ENCODE peak calls at places on chromosomes 16 and 17, in nine cellular contexts. One of them, this sample, is unnamed.

GRCh38 chr16:85104821-85105391 is 7.4 kb downstream of the CIBAR2 start:
- DNase-seq in WERI-Rb-1: no peak
- DNase-seq in body of pancreas: no peak
- DNase-seq in left ventricle myocardium inferior: no peak
- DNase-seq in mucosa of descending colon: no peak
- DNase-seq in neuronal stem cell: no peak
- DNase-seq in GM23248: no peak
- DNase-seq in small intestine: peak
- DNase-seq in brain microvascular endothelial cell: no peak
- DNase-seq in this sample: no peak

GRCh38 chr16:80552277-80552676 is 11.5 kb downstream of the DYNLRB2 start:
- DNase-seq in WERI-Rb-1: no peak
- DNase-seq in body of pancreas: no peak
- DNase-seq in left ventricle myocardium inferior: no peak
- DNase-seq in mucosa of descending colon: no peak
- DNase-seq in neuronal stem cell: no peak
- DNase-seq in GM23248: no peak
- DNase-seq in small intestine: no peak
- DNase-seq in brain microvascular endothelial cell: no peak
- DNase-seq in this sample: no peak

GRCh38 chr16:53775821-53776431 is 72.0 kb downstream of the FTO start:
- DNase-seq in WERI-Rb-1: no peak
- DNase-seq in body of pancreas: peak
- DNase-seq in left ventricle myocardium inferior: peak
- DNase-seq in mucosa of descending colon: no peak
- DNase-seq in neuronal stem cell: no peak
- DNase-seq in GM23248: peak
- DNase-seq in small intestine: no peak
- DNase-seq in brain microvascular endothelial cell: peak
- DNase-seq in this sample: no peak

GRCh38 chr16:57030346-57030902 is 41.1 kb downstream of the NLRC5 start:
- DNase-seq in WERI-Rb-1: no peak
- DNase-seq in body of pancreas: no peak
- DNase-seq in left ventricle myocardium inferior: no peak
- DNase-seq in mucosa of descending colon: no peak
- DNase-seq in neuronal stem cell: no peak
- DNase-seq in GM23248: no peak
- DNase-seq in small intestine: no peak
- DNase-seq in brain microvascular endothelial cell: no peak
- DNase-seq in this sample: no peak

GRCh38 chr17:28774206-28774605 is 30.4 kb downstream of the TRAF4 start:
- DNase-seq in WERI-Rb-1: no peak
- DNase-seq in body of pancreas: no peak
- DNase-seq in left ventricle myocardium inferior: no peak
- DNase-seq in mucosa of descending colon: no peak
- DNase-seq in neuronal stem cell: no peak
- DNase-seq in GM23248: no peak
- DNase-seq in small intestine: no peak
- DNase-seq in brain microvascular endothelial cell: no peak
- DNase-seq in this sample: no peak

GRCh38 chr17:42849451-42850157 is 1.4 kb upstream of the AOC3 start:
- DNase-seq in WERI-Rb-1: no peak
- DNase-seq in body of pancreas: no peak
- DNase-seq in left ventricle myocardium inferior: no peak
- DNase-seq in mucosa of descending colon: no peak
- DNase-seq in neuronal stem cell: no peak
- DNase-seq in GM23248: peak
- DNase-seq in small intestine: peak
- DNase-seq in brain microvascular endothelial cell: no peak
- DNase-seq in this sample: no peak

GRCh38 chr17:7491583-7491982 is 7.4 kb downstream of the POLR2A start:
- DNase-seq in WERI-Rb-1: no peak
- DNase-seq in body of pancreas: no peak
- DNase-seq in left ventricle myocardium inferior: no peak
- DNase-seq in mucosa of descending colon: no peak
- DNase-seq in neuronal stem cell: no peak
- DNase-seq in GM23248: no peak
- DNase-seq in small intestine: peak
- DNase-seq in brain microvascular endothelial cell: no peak
- DNase-seq in this sample: no peak

GRCh38 chr17:42428141-42428944 is 5.3 kb upstream of the CAVIN1 start:
- DNase-seq in WERI-Rb-1: peak
- DNase-seq in body of pancreas: peak
- DNase-seq in left ventricle myocardium inferior: no peak
- DNase-seq in mucosa of descending colon: peak
- DNase-seq in neuronal stem cell: peak
- DNase-seq in GM23248: peak
- DNase-seq in small intestine: peak
- DNase-seq in brain microvascular endothelial cell: peak
- DNase-seq in this sample: peak

GRCh38 chr16:8568231-8568617 is 22.1 kb downstream of the TMEM114 start:
- DNase-seq in WERI-Rb-1: no peak
- DNase-seq in body of pancreas: no peak
- DNase-seq in left ventricle myocardium inferior: no peak
- DNase-seq in mucosa of descending colon: no peak
- DNase-seq in neuronal stem cell: no peak
- DNase-seq in GM23248: peak
- DNase-seq in small intestine: no peak
- DNase-seq in brain microvascular endothelial cell: no peak
- DNase-seq in this sample: no peak

GRCh38 chr17:13476722-13477121 is 125.0 kb downstream of the HS3ST3A1 start:
- DNase-seq in WERI-Rb-1: no peak
- DNase-seq in body of pancreas: no peak
- DNase-seq in left ventricle myocardium inferior: no peak
- DNase-seq in mucosa of descending colon: no peak
- DNase-seq in neuronal stem cell: no peak
- DNase-seq in GM23248: peak
- DNase-seq in small intestine: no peak
- DNase-seq in brain microvascular endothelial cell: peak
- DNase-seq in this sample: no peak

GRCh38 chr17:68377771-68378201 is 79.5 kb downstream of the WIPI1 start:
- DNase-seq in WERI-Rb-1: no peak
- DNase-seq in body of pancreas: no peak
- DNase-seq in left ventricle myocardium inferior: no peak
- DNase-seq in mucosa of descending colon: no peak
- DNase-seq in neuronal stem cell: no peak
- DNase-seq in GM23248: no peak
- DNase-seq in small intestine: no peak
- DNase-seq in brain microvascular endothelial cell: no peak
- DNase-seq in this sample: no peak

GRCh38 chr17:2243953-2244352 is 59.6 kb downstream of the SMG6 start:
- DNase-seq in WERI-Rb-1: no peak
- DNase-seq in body of pancreas: no peak
- DNase-seq in left ventricle myocardium inferior: no peak
- DNase-seq in mucosa of descending colon: no peak
- DNase-seq in neuronal stem cell: no peak
- DNase-seq in GM23248: peak
- DNase-seq in small intestine: no peak
- DNase-seq in brain microvascular endothelial cell: no peak
- DNase-seq in this sample: no peak
- H3K4me3 ChIP-seq in WERI-Rb-1: no peak
- H3K4me3 ChIP-seq in body of pancreas: no peak
- H3K4me3 ChIP-seq in left ventricle myocardium inferior: no peak
- H3K4me3 ChIP-seq in mucosa of descending colon: no peak
- H3K4me3 ChIP-seq in neuronal stem cell: no peak
- H3K4me3 ChIP-seq in GM23248: peak
- H3K4me3 ChIP-seq in small intestine: no peak
- H3K4me3 ChIP-seq in brain microvascular endothelial cell: no peak
- H3K4me3 ChIP-seq in this sample: no peak

DNA sequence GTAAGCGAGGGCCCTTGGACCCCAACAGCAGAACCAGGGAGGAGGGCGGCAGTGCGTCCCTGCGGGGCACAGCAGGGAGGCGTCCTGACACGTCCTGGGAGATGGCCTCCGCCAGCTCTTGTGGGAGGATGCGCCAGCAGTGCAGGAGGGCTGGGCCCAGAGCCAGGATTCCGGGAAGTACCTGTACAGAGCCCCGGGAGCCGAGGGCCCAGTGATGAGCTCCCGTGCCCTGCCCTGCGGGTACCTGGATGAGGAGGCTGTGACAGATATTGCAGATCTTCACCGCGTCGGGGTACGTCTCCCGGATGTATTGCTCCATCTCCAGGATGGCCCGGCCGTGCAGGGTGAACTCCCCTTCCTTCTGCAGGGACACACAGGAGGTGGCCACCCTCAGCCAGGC is 23.1 kb downstream of the KDM8 start:
- DNase-seq in WERI-Rb-1: no peak
- DNase-seq in body of pancreas: peak
- DNase-seq in left ventricle myocardium inferior: no peak
- DNase-seq in mucosa of descending colon: peak
- DNase-seq in neuronal stem cell: no peak
- DNase-seq in GM23248: no peak
- DNase-seq in small intestine: peak
- DNase-seq in brain microvascular endothelial cell: no peak
- DNase-seq in this sample: no peak
- H3K4me3 ChIP-seq in WERI-Rb-1: no peak
- H3K4me3 ChIP-seq in body of pancreas: no peak
- H3K4me3 ChIP-seq in left ventricle myocardium inferior: no peak
- H3K4me3 ChIP-seq in mucosa of descending colon: no peak
- H3K4me3 ChIP-seq in neuronal stem cell: no peak
- H3K4me3 ChIP-seq in GM23248: no peak
- H3K4me3 ChIP-seq in small intestine: no peak
- H3K4me3 ChIP-seq in brain microvascular endothelial cell: no peak
- H3K4me3 ChIP-seq in this sample: no peak

DNA sequence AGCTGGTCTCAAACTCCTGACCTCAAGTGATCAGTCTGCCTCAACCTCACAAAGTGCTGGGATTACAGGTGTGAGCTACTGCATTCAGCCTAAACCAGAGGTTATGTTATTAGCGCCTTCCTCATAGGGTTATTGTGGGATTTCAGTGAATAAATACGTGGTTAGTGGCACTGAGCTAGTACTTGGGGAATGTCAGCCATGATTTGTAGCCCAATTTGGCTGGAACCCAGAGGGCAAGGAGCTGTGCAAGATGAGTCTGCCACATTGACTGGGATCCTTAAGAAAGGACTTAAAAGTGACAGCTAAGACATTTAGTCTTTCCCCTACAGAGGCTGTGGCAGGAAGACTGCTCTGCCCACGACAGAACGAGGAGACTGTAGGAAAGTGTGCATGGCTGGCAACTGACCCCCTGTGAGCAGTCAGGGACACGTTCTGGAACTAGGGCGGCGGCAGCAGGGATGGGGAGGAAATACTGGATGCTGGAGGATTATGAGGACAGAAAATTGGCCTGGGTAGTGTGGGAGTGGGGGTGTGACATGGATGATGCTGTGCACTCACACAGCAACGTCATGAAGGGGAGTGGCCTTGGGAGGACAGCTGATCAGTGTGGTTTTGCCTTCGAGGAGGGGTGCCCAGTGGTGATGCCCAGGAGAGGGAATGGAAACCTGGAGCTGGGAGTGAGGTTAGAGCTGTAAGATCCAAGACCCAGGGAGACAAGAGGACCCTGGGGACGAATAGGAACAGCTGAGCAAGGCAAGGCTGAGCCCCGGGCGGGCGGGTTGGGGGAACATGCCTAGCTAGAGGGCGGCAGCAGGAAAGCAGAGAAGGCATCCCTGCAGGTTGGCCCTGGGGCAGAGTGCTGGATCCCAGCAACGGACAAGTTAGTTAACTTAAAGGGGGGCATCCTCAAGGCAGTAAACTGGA is 14.5 kb downstream of the ATP5PD start:
- DNase-seq in WERI-Rb-1: peak
- DNase-seq in body of pancreas: peak
- DNase-seq in left ventricle myocardium inferior: peak
- DNase-seq in mucosa of descending colon: peak
- DNase-seq in neuronal stem cell: no peak
- DNase-seq in GM23248: peak
- DNase-seq in small intestine: peak
- DNase-seq in brain microvascular endothelial cell: peak
- DNase-seq in this sample: peak
- H3K4me3 ChIP-seq in WERI-Rb-1: peak
- H3K4me3 ChIP-seq in body of pancreas: no peak
- H3K4me3 ChIP-seq in left ventricle myocardium inferior: peak
- H3K4me3 ChIP-seq in mucosa of descending colon: no peak
- H3K4me3 ChIP-seq in neuronal stem cell: peak
- H3K4me3 ChIP-seq in GM23248: peak
- H3K4me3 ChIP-seq in small intestine: no peak
- H3K4me3 ChIP-seq in brain microvascular endothelial cell: peak
- H3K4me3 ChIP-seq in this sample: peak

GRCh38 chr16:89576173-89577054 is 856 bp downstream of the CPNE7 start:
- DNase-seq in WERI-Rb-1: no peak
- DNase-seq in body of pancreas: no peak
- DNase-seq in left ventricle myocardium inferior: no peak
- DNase-seq in mucosa of descending colon: no peak
- DNase-seq in neuronal stem cell: no peak
- DNase-seq in GM23248: no peak
- DNase-seq in small intestine: no peak
- DNase-seq in brain microvascular endothelial cell: no peak
- DNase-seq in this sample: peak

GRCh38 chr16:89572478-89573205 is 2.9 kb upstream of the CPNE7 start:
- DNase-seq in WERI-Rb-1: no peak
- DNase-seq in body of pancreas: no peak
- DNase-seq in left ventricle myocardium inferior: no peak
- DNase-seq in mucosa of descending colon: no peak
- DNase-seq in neuronal stem cell: no peak
- DNase-seq in GM23248: no peak
- DNase-seq in small intestine: peak
- DNase-seq in brain microvascular endothelial cell: no peak
- DNase-seq in this sample: no peak

GRCh38 chr16:89575247-89576172 is at the start of gene CPNE7:
- DNase-seq in WERI-Rb-1: no peak
- DNase-seq in body of pancreas: no peak
- DNase-seq in left ventricle myocardium inferior: no peak
- DNase-seq in mucosa of descending colon: no peak
- DNase-seq in neuronal stem cell: no peak
- DNase-seq in GM23248: peak
- DNase-seq in small intestine: no peak
- DNase-seq in brain microvascular endothelial cell: no peak
- DNase-seq in this sample: peak

GRCh38 chr16:89573826-89574680 is 1.5 kb upstream of the CPNE7 start:
- DNase-seq in WERI-Rb-1: no peak
- DNase-seq in body of pancreas: no peak
- DNase-seq in left ventricle myocardium inferior: no peak
- DNase-seq in mucosa of descending colon: no peak
- DNase-seq in neuronal stem cell: no peak
- DNase-seq in GM23248: no peak
- DNase-seq in small intestine: no peak
- DNase-seq in brain microvascular endothelial cell: no peak
- DNase-seq in this sample: no peak

GRCh38 chr16:89574681-89575246 is 794 bp upstream of the CPNE7 start:
- DNase-seq in WERI-Rb-1: no peak
- DNase-seq in body of pancreas: peak
- DNase-seq in left ventricle myocardium inferior: peak
- DNase-seq in mucosa of descending colon: peak
- DNase-seq in neuronal stem cell: no peak
- DNase-seq in GM23248: peak
- DNase-seq in small intestine: peak
- DNase-seq in brain microvascular endothelial cell: no peak
- DNase-seq in this sample: peak
- H3K4me3 ChIP-seq in WERI-Rb-1: no peak
- H3K4me3 ChIP-seq in body of pancreas: no peak
- H3K4me3 ChIP-seq in left ventricle myocardium inferior: peak
- H3K4me3 ChIP-seq in mucosa of descending colon: no peak
- H3K4me3 ChIP-seq in neuronal stem cell: peak
- H3K4me3 ChIP-seq in GM23248: peak
- H3K4me3 ChIP-seq in small intestine: peak
- H3K4me3 ChIP-seq in brain microvascular endothelial cell: peak
- H3K4me3 ChIP-seq in this sample: peak

This sample was measured in H7.